ENCODE peak calls at places on chromosomes 2 and 18, in six cellular contexts. B, V, I, F, M and L are unnamed samples.

GRCh38 chr2:222423632-222424280 is 587 bp upstream of the SGPP2 start:
- DNase-seq in B (no peak), V (peak), I (no peak), F (no peak), M (peak), L (no peak)

GRCh38 chr2:64122358-64122757 is 21.9 kb downstream of the PELI1 start:
- DNase-seq in B (no peak), V (no peak), I (no peak), F (no peak), M (no peak), L (no peak)

GRCh38 chr2:172442072-172442895 is 14.9 kb downstream of the ITGA6 start:
- DNase-seq in B (no peak), V (no peak), I (no peak), F (peak), M (no peak), L (no peak)

GRCh38 chr2:236168110-236169067 is at the start of gene GBX2:
- DNase-seq in B (no peak), V (no peak), I (peak), F (no peak), M (peak), L (peak)

GRCh38 chr2:161134547-161135518 is 25.4 kb upstream of the TANK start:
- DNase-seq in B (no peak), V (no peak), I (peak), F (peak), M (no peak), L (no peak)

GRCh38 chr2:56167616-56168015 is 16.2 kb upstream of the CCDC85A start:
- DNase-seq in B (no peak), V (no peak), I (no peak), F (no peak), M (no peak), L (no peak)

GRCh38 chr18:3827236-3827635 is 377.3 kb downstream of the TGIF1 start:
- DNase-seq in B (no peak), V (no peak), I (no peak), F (no peak), M (no peak), L (no peak)

GRCh38 chr2:80288576-80288975 is 16.0 kb downstream of the LRRTM1 start:
- DNase-seq in B (no peak), V (no peak), I (peak), F (no peak), M (no peak), L (peak)

GRCh38 chr2:44793322-44793870 is 148.1 kb upstream of the SIX3 start:
- DNase-seq in B (peak), V (no peak), I (no peak), F (no peak), M (peak), L (no peak)

GRCh38 chr18:29712785-29713184 is 1329.8 kb downstream of the DSC3 start:
- DNase-seq in B (no peak), V (no peak), I (no peak), F (no peak), M (no peak), L (no peak)

GRCh38 chr2:1755436-1756191 is 11.3 kb upstream of the PXDN start:
- DNase-seq in B (no peak), V (no peak), I (no peak), F (no peak), M (no peak), L (no peak)

GRCh38 chr18:60053747-60054304 is 154.0 kb downstream of the PMAIP1 start:
- DNase-seq in B (no peak), V (peak), I (no peak), F (peak), M (no peak), L (peak)

GRCh38 chr2:15643791-15644588 is 52.3 kb downstream of the DDX1 start:
- DNase-seq in B (no peak), V (no peak), I (no peak), F (no peak), M (no peak), L (no peak)

GRCh38 chr2:42153944-42154593 is 15.1 kb upstream of the EML4 start:
- DNase-seq in B (no peak), V (no peak), I (no peak), F (no peak), M (no peak), L (no peak)

GRCh38 chr2:236541008-236541562 is 28.5 kb upstream of the ACKR3 start:
- DNase-seq in B (no peak), V (no peak), I (no peak), F (no peak), M (no peak), L (no peak)

GRCh38 chr18:54209471-54210180 is 14.8 kb downstream of the MBD2 start:
- DNase-seq in B (no peak), V (peak), I (no peak), F (no peak), M (no peak), L (no peak)

GRCh38 chr18:68447286-68447685 is 267.6 kb downstream of the TMX3 start:
- DNase-seq in B (no peak), V (no peak), I (peak), F (no peak), M (no peak), L (no peak)

GRCh38 chr2:64488050-64488974 is 34.4 kb downstream of the LGALSL start:
- DNase-seq in B (peak), V (peak), I (peak), F (peak), M (peak), L (peak)

GRCh38 chr2:14427982-14428567 is 204.4 kb upstream of the LRATD1 start:
- DNase-seq in B (peak), V (no peak), I (no peak), F (no peak), M (no peak), L (no peak)

GRCh38 chr18:44736664-44737063 is 56.0 kb downstream of the SETBP1 start:
- DNase-seq in B (no peak), V (no peak), I (no peak), F (no peak), M (no peak), L (no peak)

GRCh38 chr18:505483-506122 is 5.1 kb upstream of the COLEC12 start:
- DNase-seq in B (no peak), V (peak), I (no peak), F (no peak), M (no peak), L (no peak)

GRCh38 chr2:226600184-226600583 is 199.4 kb downstream of the IRS1 start:
- DNase-seq in B (no peak), V (no peak), I (no peak), F (peak), M (no peak), L (no peak)

GRCh38 chr2:202289394-202290204 is 24.0 kb downstream of the NOP58 start:
- DNase-seq in B (no peak), V (no peak), I (no peak), F (no peak), M (peak), L (no peak)

GRCh38 chr2:96116879-96117533 is 635 bp upstream of the ADRA2B start:
- DNase-seq in B (no peak), V (no peak), I (peak), F (no peak), M (no peak), L (peak)

GRCh38 chr2:214127178-214127970 is 283.5 kb upstream of the VWC2L start:
- DNase-seq in B (no peak), V (no peak), I (no peak), F (no peak), M (no peak), L (no peak)

GRCh38 chr2:17327649-17328048 is 190.6 kb downstream of the RAD51AP2 start:
- DNase-seq in B (no peak), V (no peak), I (no peak), F (no peak), M (no peak), L (no peak)

GRCh38 chr2:181857471-181857870 is 34.1 kb upstream of the ITPRID2 start:
- DNase-seq in B (no peak), V (no peak), I (no peak), F (no peak), M (no peak), L (no peak)

GRCh38 chr18:62576858-62577512 is 54.2 kb downstream of the ZCCHC2 start:
- DNase-seq in B (no peak), V (no peak), I (no peak), F (no peak), M (no peak), L (no peak)

GRCh38 chr18:51430538-51430937 is 233.1 kb upstream of the MEX3C start:
- DNase-seq in B (no peak), V (no peak), I (no peak), F (no peak), M (no peak), L (no peak)

GRCh38 chr18:60861575-60861974 is 471.7 kb upstream of the CDH20 start:
- DNase-seq in B (no peak), V (no peak), I (no peak), F (no peak), M (no peak), L (no peak)

GRCh38 chr2:191178806-191179514 is 28.2 kb upstream of the STAT4 start:
- DNase-seq in B (no peak), V (no peak), I (no peak), F (no peak), M (no peak), L (no peak)

DNA sequence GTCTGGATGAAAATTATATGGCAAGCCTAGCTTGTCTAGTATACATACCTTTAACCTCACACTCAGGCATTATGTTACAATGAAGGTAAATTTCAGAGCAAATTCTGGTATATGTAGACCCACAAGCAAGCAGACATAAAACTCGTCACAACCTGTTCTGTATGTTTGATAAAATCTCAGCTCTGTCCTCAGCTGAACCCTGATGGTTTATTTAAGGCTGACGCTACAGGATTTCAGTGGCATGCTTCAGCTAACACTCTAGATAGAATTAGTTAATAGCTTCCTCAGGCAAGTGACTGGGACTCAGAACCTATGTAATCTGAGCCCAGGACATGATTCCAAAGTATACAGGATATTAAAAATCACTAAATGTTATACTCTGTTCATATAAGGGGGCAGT is 68.2 kb upstream of the MC2R start:
- DNase-seq in B (no peak), V (no peak), I (no peak), F (no peak), M (no peak), L (no peak)
- TF ChIP-seq GABPA in B (no peak), V (no peak), I (no peak), F (no peak), M (no peak), L (no peak)

GRCh38 chr18:58369616-58370015 is 259.3 kb downstream of the ALPK2 start:
- DNase-seq in B (no peak), V (no peak), I (no peak), F (no peak), M (no peak), L (no peak)

GRCh38 chr18:58375051-58375450 is 253.8 kb downstream of the ALPK2 start:
- DNase-seq in B (no peak), V (no peak), I (no peak), F (no peak), M (no peak), L (no peak)

GRCh38 chr18:58370662-58371061 is 258.2 kb downstream of the ALPK2 start:
- DNase-seq in B (no peak), V (no peak), I (no peak), F (no peak), M (no peak), L (no peak)

GRCh38 chr18:58370096-58370495 is 258.8 kb downstream of the ALPK2 start:
- DNase-seq in B (no peak), V (no peak), I (no peak), F (no peak), M (no peak), L (no peak)

GRCh38 chr18:58373486-58373885 is 255.4 kb downstream of the ALPK2 start:
- DNase-seq in B (no peak), V (no peak), I (no peak), F (no peak), M (no peak), L (no peak)
- TF ChIP-seq GABPA in B (no peak), V (no peak), I (no peak), F (no peak), M (no peak), L (no peak)

DNA sequence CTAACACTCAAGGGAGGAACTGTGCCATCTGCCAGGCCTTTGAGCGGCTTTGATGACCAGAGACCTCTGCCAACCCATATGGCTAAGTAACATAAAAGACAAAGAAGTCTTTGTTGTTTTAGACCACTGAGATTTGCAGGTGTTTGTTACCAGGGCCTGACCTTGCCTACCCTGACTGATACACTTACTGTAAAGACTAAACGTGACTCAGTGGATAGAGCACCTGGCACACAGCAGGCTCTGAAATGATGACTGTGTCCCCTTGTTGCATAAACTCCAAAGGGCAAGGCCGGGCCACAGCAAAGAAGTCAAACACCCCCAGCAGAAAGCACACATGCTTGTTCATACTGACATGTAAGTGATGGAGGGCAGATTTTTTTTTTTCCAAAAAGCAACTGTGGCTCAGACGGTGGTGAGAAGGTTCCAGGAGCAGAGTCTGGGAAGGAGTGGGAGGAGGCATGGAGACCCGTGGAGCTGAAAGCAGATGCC is 7.7 kb upstream of the TEX51 start:
- DNase-seq in B (no peak), V (no peak), I (no peak), F (no peak), M (no peak), L (no peak)
- TF ChIP-seq GABPA in B (no peak), V (no peak), I (no peak), F (no peak), M (no peak), L (no peak)

GRCh38 chr2:85549826-85550225 is 10.9 kb downstream of the MAT2A start:
- DNase-seq in B (no peak), V (no peak), I (no peak), F (no peak), M (no peak), L (no peak)
- TF ChIP-seq GABPA in B (no peak), V (no peak), I (no peak), F (no peak), M (no peak), L (no peak)

GRCh38 chr2:132598536-132598935 is 71.5 kb downstream of the LYPD1 start:
- DNase-seq in B (no peak), V (no peak), I (no peak), F (no peak), M (no peak), L (no peak)
- TF ChIP-seq GABPA in B (no peak), V (no peak), I (no peak), F (no peak), M (no peak), L (no peak)